ENCODE peak calls at places on chromosomes 3 and 15, in six cellular contexts. F is H54, V is epithelial cell of proximal tubule, N is glutamatergic neuron, M is nucleus accumbens, A is uterus. E is an unnamed sample.

GRCh38 chr3:58111513-58112184 is 99.1 kb downstream of the DNASE1L3 start:
- DNase-seq in F (no peak), V (no peak), N (no peak), M (no peak), A (no peak), E (no peak)

GRCh38 chr15:67133026-67133425 is 67.6 kb downstream of the SMAD3 start:
- DNase-seq in F (no peak), V (no peak), N (no peak), M (no peak), A (no peak), E (no peak)

GRCh38 chr3:159828542-159828943 is 160.1 kb upstream of the IL12A start:
- DNase-seq in F (no peak), V (no peak), N (no peak), M (no peak), A (no peak), E (no peak)

GRCh38 chr15:48748535-48748934 is 62.3 kb downstream of the CEP152 start:
- DNase-seq in F (no peak), V (no peak), N (no peak), M (no peak), A (no peak), E (no peak)

GRCh38 chr15:25804451-25804850 is 58.7 kb downstream of the ATP10A start:
- DNase-seq in F (no peak), V (no peak), N (no peak), M (no peak), A (no peak), E (no peak)

GRCh38 chr3:87696276-87697013 is 362.4 kb downstream of the CGGBP1 start:
- DNase-seq in F (no peak), V (no peak), N (no peak), M (no peak), A (no peak), E (no peak)

GRCh38 chr3:177330771-177331170 is 133.5 kb upstream of the TBL1XR1 start:
- DNase-seq in F (no peak), V (no peak), N (no peak), M (no peak), A (no peak), E (no peak)

GRCh38 chr15:88637841-88638625 is 783 bp upstream of the ISG20 start:
- DNase-seq in F (no peak), V (no peak), N (no peak), M (no peak), A (no peak), E (no peak)

GRCh38 chr15:39579487-39580116 is 1.3 kb upstream of the THBS1 start:
- DNase-seq in F (peak; percentile 70), V (peak; percentile 75), N (no peak), M (no peak), A (peak; percentile 78), E (peak; percentile 80)

GRCh38 chr3:48476426-48477053 is 27.4 kb downstream of the SHISA5 start:
- DNase-seq in F (no peak), V (no peak), N (no peak), M (no peak), A (no peak), E (no peak)

GRCh38 chr3:153162513-153163348 is 705 bp downstream of the RAP2B start:
- DNase-seq in F (no peak), V (no peak), N (peak; percentile 51), M (peak; percentile 33), A (peak; percentile 37), E (peak; percentile 66)

GRCh38 chr15:26179906-26180305 is 316.8 kb upstream of the ATP10A start:
- DNase-seq in F (no peak), V (no peak), N (peak; percentile 35), M (no peak), A (no peak), E (peak; percentile 67)

GRCh38 chr3:18080198-18080689 is 337.8 kb upstream of the TBC1D5 start:
- DNase-seq in F (no peak), V (no peak), N (no peak), M (no peak), A (no peak), E (no peak)

GRCh38 chr15:34065261-34065660 is 26.3 kb upstream of the AVEN start:
- DNase-seq in F (no peak), V (no peak), N (no peak), M (no peak), A (no peak), E (no peak)

GRCh38 chr15:89874926-89875564 is 18.7 kb downstream of the AP3S2 start:
- DNase-seq in F (peak; percentile 56), V (no peak), N (peak; percentile 90), M (peak; percentile 27), A (peak; percentile 73), E (peak; percentile 82)

GRCh38 chr15:72342385-72342784 is 22.4 kb upstream of the CELF6 start:
- DNase-seq in F (no peak), V (no peak), N (peak; percentile 66), M (no peak), A (no peak), E (peak; percentile 61)

GRCh38 chr3:158403013-158403412 is 168.0 kb upstream of the MLF1 start:
- DNase-seq in F (no peak), V (no peak), N (no peak), M (no peak), A (no peak), E (no peak)

GRCh38 chr3:115845986-115846385 is 222.7 kb downstream of the GAP43 start:
- DNase-seq in F (no peak), V (no peak), N (no peak), M (no peak), A (no peak), E (no peak)

GRCh38 chr3:10447110-10447509 is 58.3 kb downstream of the ATP2B2 start:
- DNase-seq in F (no peak), V (no peak), N (no peak), M (no peak), A (no peak), E (no peak)

GRCh38 chr15:89401636-89402252 is 67.1 kb upstream of the POLG start:
- DNase-seq in F (peak; percentile 51), V (no peak), N (no peak), M (no peak), A (no peak), E (no peak)

GRCh38 chr3:129046037-129046731 is 14.4 kb upstream of the GP9 start:
- DNase-seq in F (no peak), V (no peak), N (no peak), M (no peak), A (no peak), E (no peak)

GRCh38 chr3:94522488-94522887 is 459.6 kb downstream of the NSUN3 start:
- DNase-seq in F (no peak), V (no peak), N (no peak), M (no peak), A (no peak), E (no peak)

GRCh38 chr15:79154491-79155182 is 64.1 kb upstream of the RASGRF1 start:
- DNase-seq in F (no peak), V (no peak), N (no peak), M (no peak), A (no peak), E (no peak)

GRCh38 chr15:28900892-28901586 is 15.3 kb downstream of the APBA2 start:
- DNase-seq in F (no peak), V (no peak), N (no peak), M (no peak), A (no peak), E (no peak)

GRCh38 chr3:157981819-157982218 is 124.4 kb downstream of the SHOX2 start:
- DNase-seq in F (no peak), V (no peak), N (no peak), M (no peak), A (no peak), E (no peak)

GRCh38 chr3:155352900-155353490 is 59.5 kb upstream of the STRIT1 start:
- DNase-seq in F (peak; percentile 6), V (peak; percentile 6), N (no peak), M (no peak), A (no peak), E (no peak)

GRCh38 chr3:112104774-112105173 is 18.6 kb downstream of the C3orf52 start:
- DNase-seq in F (no peak), V (no peak), N (no peak), M (no peak), A (no peak), E (no peak)

GRCh38 chr3:15114466-15115358 is 15.8 kb upstream of the RBSN start:
- DNase-seq in F (no peak), V (no peak), N (no peak), M (no peak), A (no peak), E (no peak)

GRCh38 chr15:67090297-67091072 is 25.1 kb downstream of the SMAD3 start:
- DNase-seq in F (no peak), V (no peak), N (no peak), M (no peak), A (no peak), E (no peak)

GRCh38 chr3:147411235-147411607 is 2.1 kb downstream of the ZIC1 start:
- DNase-seq in F (no peak), V (no peak), N (no peak), M (no peak), A (no peak), E (peak; percentile 55)

GRCh38 chr3:5690904-5691532 is 503.5 kb downstream of the EDEM1 start:
- DNase-seq in F (no peak), V (no peak), N (no peak), M (no peak), A (no peak), E (no peak)

GRCh38 chr3:159882367-159882766 is 106.3 kb upstream of the IL12A start:
- DNase-seq in F (no peak), V (no peak), N (no peak), M (no peak), A (no peak), E (no peak)

GRCh38 chr15:77179541-77179998 is 108.7 kb upstream of the TSPAN3 start:
- DNase-seq in F (no peak), V (no peak), N (no peak), M (no peak), A (no peak), E (no peak)

GRCh38 chr15:80599359-80599758 is 95.8 kb upstream of the ABHD17C start:
- DNase-seq in F (no peak), V (no peak), N (no peak), M (no peak), A (no peak), E (no peak)

GRCh38 chr3:129616713-129617112 is 10.2 kb upstream of the PLXND1 start:
- DNase-seq in F (no peak), V (no peak), N (no peak), M (no peak), A (no peak), E (no peak)

GRCh38 chr3:197317250-197317963 is 19.0 kb upstream of the DLG1 start:
- DNase-seq in F (no peak), V (peak; percentile 80), N (no peak), M (no peak), A (no peak), E (no peak)

GRCh38 chr3:160948273-160948672 is 156.9 kb downstream of the B3GALNT1 start:
- DNase-seq in F (no peak), V (peak; percentile 48), N (no peak), M (no peak), A (no peak), E (no peak)

GRCh38 chr3:100737334-100737733 is 28.0 kb downstream of the TFG start:
- DNase-seq in F (no peak), V (no peak), N (no peak), M (no peak), A (no peak), E (no peak)

GRCh38 chr15:68765602-68766368 is 54.9 kb downstream of the ANP32A start:
- DNase-seq in F (no peak), V (no peak), N (no peak), M (no peak), A (no peak), E (no peak)

GRCh38 chr15:80709542-80709941 is 14.4 kb downstream of the ABHD17C start:
- DNase-seq in F (no peak), V (no peak), N (no peak), M (no peak), A (no peak), E (no peak)